ENCODE peak calls at places on chromosome 11, in four cellular contexts. U, A, C and W are unnamed samples.

GRCh38 chr11:45662665-45663485 is 2.5 kb downstream of the CHST1 start:
- DNase-seq in C (no peak), U (peak), A (no peak), W (no peak)

GRCh38 chr11:103683581-103683980 is 352.9 kb upstream of the DDI1 start:
- DNase-seq in U (peak), C (no peak), A (no peak), W (no peak)

GRCh38 chr11:111021131-111021530 is 224.4 kb upstream of the POU2AF2 start:
- DNase-seq in U (no peak), A (no peak), C (no peak), W (no peak)

GRCh38 chr11:46307785-46308341 is 30.4 kb downstream of the CREB3L1 start:
- DNase-seq in A (no peak), U (no peak), C (no peak), W (no peak)

GRCh38 chr11:12884751-12885318 is 124.3 kb upstream of the RASSF10 start:
- DNase-seq in A (no peak), C (no peak), U (no peak), W (no peak)

GRCh38 chr11:43984519-43985385 is 42.3 kb downstream of the C11orf96 start:
- DNase-seq in A (no peak), U (no peak), C (peak), W (no peak)

GRCh38 chr11:66933508-66933907 is 24.7 kb downstream of the PC start:
- DNase-seq in C (no peak), A (no peak), U (no peak), W (no peak)

GRCh38 chr11:105524286-105524685 is 85.6 kb upstream of the GRIA4 start:
- DNase-seq in U (peak), A (no peak), C (no peak), W (no peak)

GRCh38 chr11:2745511-2745910 is 45.7 kb upstream of the KCNQ1OT1 start:
- DNase-seq in C (no peak), A (no peak), U (no peak), W (no peak)

GRCh38 chr11:67270256-67271211 is 4.3 kb downstream of the GRK2 start:
- DNase-seq in U (no peak), A (peak), C (no peak), W (no peak)

GRCh38 chr11:36594316-36594989 is at the start of gene IFTAP:
- DNase-seq in A (peak), U (peak), C (peak), W (peak)

GRCh38 chr11:63834532-63835155 is 4.3 kb upstream of the MARK2 start:
- DNase-seq in U (no peak), A (no peak), C (no peak), W (no peak)

GRCh38 chr11:27234043-27234668 is 128.9 kb downstream of the CCDC34 start:
- DNase-seq in U (peak), A (peak), C (no peak), W (peak)

GRCh38 chr11:10400856-10401255 is 54.2 kb upstream of the AMPD3 start:
- DNase-seq in C (no peak), U (peak), A (no peak), W (no peak)

GRCh38 chr11:75946531-75947530 is 131.8 kb downstream of the UVRAG start:
- DNase-seq in U (peak), A (no peak), C (no peak), W (no peak)

GRCh38 chr11:14644396-14645246 is 1.0 kb downstream of the PDE3B start:
- DNase-seq in C (peak), U (no peak), A (peak), W (peak)

GRCh38 chr11:68832476-68833176 is 9.1 kb downstream of the CPT1A start:
- DNase-seq in A (peak), U (no peak), C (no peak), W (no peak)

GRCh38 chr11:41943671-41944070 is 484.2 kb upstream of the LRRC4C start:
- DNase-seq in U (no peak), C (no peak), A (no peak), W (no peak)

GRCh38 chr11:45155058-45155551 is 8.7 kb downstream of the PRDM11 start:
- DNase-seq in U (no peak), A (no peak), C (peak), W (no peak)

GRCh38 chr11:35247428-35247827 is 108.5 kb downstream of the CD44 start:
- DNase-seq in A (peak), C (no peak), U (no peak), W (no peak)

GRCh38 chr11:45259607-45260006 is 26.5 kb downstream of the SYT13 start:
- DNase-seq in U (peak), A (peak), C (no peak), W (no peak)

GRCh38 chr11:70505761-70506657 is 107.7 kb downstream of the CTTN start:
- DNase-seq in U (no peak), C (no peak), A (no peak), W (no peak)

GRCh38 chr11:76107946-76108345 is 98.4 kb downstream of the WNT11 start:
- DNase-seq in A (no peak), C (no peak), U (no peak), W (no peak)

GRCh38 chr11:71267807-71268421 is 15.5 kb upstream of the SHANK2 start:
- DNase-seq in U (no peak), C (peak), A (no peak), W (no peak)

GRCh38 chr11:105230586-105230985 is 91.0 kb upstream of the CARD18 start:
- DNase-seq in A (no peak), U (no peak), C (no peak), W (no peak)

GRCh38 chr11:43359432-43359818 is 705 bp downstream of the TTC17 start:
- DNase-seq in C (no peak), A (peak), U (peak), W (peak)

GRCh38 chr11:21707116-21707769 is 485.6 kb upstream of the ANO5 start:
- DNase-seq in A (no peak), C (no peak), U (no peak), W (no peak)

GRCh38 chr11:66418168-66418985 is 2.5 kb upstream of the NPAS4 start:
- DNase-seq in A (peak), U (peak), C (peak), W (peak)

GRCh38 chr11:94933225-94934130 is 39.9 kb downstream of the CWC15 start:
- DNase-seq in C (no peak), U (peak), A (no peak), W (no peak)

GRCh38 chr11:1546536-1547466 is 25.3 kb downstream of the DUSP8 start:
- DNase-seq in A (peak), U (peak), C (no peak), W (peak)

GRCh38 chr11:57982763-57983162 is 40.9 kb upstream of the OR9Q1 start:
- DNase-seq in U (no peak), A (no peak), C (no peak), W (no peak)

GRCh38 chr11:73275381-73275750 is 3.2 kb downstream of the P2RY6 start:
- DNase-seq in U (no peak), A (no peak), C (peak), W (no peak)

DNA sequence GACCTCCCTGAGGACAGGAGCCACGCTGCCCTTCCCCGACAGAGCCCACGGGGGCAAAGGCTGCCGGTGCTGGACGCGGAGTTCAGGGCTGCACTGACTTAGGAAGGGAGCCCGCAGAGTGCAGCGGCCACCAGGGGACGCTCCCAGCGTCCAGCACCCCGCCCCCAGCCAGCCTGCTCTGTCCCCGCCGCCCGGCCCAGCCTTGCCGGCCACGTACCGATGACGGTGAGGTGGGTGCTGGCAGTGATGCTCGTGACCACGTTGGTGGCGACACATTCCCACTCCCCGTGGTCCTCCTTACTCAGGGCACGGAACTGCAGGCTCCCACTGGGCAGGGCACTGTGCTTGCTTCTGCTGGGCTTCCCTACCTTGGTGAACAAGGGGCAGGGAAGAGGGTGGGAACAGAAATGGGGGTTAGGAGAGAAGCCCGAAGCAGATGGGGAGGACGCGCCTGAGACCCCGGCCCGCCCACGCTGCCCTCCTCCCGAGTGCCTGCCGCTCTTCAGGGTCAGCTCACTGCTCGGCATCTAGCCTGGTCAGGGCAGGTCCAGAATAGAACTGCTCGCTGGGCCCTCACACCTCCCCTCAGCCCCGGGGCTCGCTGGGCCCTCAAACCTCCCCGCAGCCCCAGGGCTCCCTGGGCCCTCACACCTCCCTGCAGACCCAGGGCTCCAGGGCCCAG is 25.9 kb downstream of the IGSF9B start:
- DNase-seq in U (peak), C (no peak), A (no peak), W (no peak)
- TF ChIP-seq CTCF in U (peak), C (no peak), A (peak), W (no peak)

GRCh38 chr11:47646019-47646418 is 3.7 kb upstream of the MTCH2 start:
- DNase-seq in U (no peak), A (no peak), C (no peak), W (no peak)

GRCh38 chr11:47641585-47642098 is 717 bp downstream of the MTCH2 start:
- DNase-seq in C (peak), U (peak), A (no peak), W (no peak)

GRCh38 chr11:47645500-47645899 is 3.1 kb upstream of the MTCH2 start:
- DNase-seq in A (no peak), U (no peak), C (peak), W (no peak)

DNA sequence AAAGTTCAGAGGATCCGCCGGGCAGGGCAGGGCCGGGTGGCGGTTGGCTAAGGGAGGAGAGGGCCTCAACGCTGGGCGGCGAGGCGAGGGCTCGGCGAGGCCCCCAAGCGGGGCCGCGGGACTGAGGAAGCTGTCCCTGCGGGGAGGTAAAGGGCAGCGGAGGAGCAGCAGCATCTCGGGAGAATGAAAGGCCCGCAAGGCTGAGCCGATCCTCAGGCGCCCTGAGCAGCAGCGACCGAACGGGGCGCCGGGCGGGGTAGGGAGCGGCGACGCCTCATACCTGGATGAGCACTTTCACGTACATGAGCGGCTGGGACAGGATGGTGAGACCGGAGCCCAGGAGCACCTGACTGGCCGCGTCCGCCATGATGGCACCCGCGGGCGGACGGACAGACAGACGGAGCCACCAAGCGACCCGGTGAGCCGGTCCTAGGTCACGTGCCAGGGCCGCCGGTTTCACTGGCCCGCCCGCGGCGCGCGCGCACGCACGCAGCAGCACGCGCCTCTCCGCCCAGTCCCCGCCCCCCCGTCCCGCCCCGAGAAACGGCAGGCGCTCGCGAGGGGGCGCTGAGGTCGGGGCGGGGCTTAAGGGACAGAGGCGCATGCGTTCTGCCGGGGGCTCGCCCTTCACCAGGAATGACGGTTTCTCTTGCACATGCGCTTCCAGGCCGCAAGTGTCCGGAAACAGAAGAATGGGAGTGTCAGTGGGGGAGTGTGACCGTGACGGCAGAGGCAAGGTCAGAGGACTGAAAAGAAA is at the start of gene MTCH2:
- DNase-seq in C (peak), U (peak), A (peak), W (peak)
- TF ChIP-seq CTCF in C (no peak), U (peak), A (peak), W (peak)

GRCh38 chr11:28581286-28582242 is 473.4 kb downstream of the METTL15 start:
- DNase-seq in U (peak), A (no peak), C (no peak), W (no peak)
- TF ChIP-seq CTCF in U (no peak), A (no peak), C (no peak), W (no peak)

GRCh38 chr11:119282495-119282894 is 34.4 kb downstream of the MCAM start:
- DNase-seq in A (no peak), U (no peak), C (no peak), W (no peak)

GRCh38 chr11:119285431-119285830 is 31.5 kb downstream of the MCAM start:
- DNase-seq in A (no peak), U (no peak), C (no peak), W (no peak)

GRCh38 chr11:119288219-119288618 is 28.7 kb downstream of the MCAM start:
- DNase-seq in U (no peak), A (no peak), C (no peak), W (no peak)

GRCh38 chr11:119284344-119285157 is 32.4 kb downstream of the MCAM start:
- DNase-seq in U (peak), C (no peak), A (no peak), W (peak)
- TF ChIP-seq CTCF in U (peak), C (no peak), A (peak), W (peak)

DNA sequence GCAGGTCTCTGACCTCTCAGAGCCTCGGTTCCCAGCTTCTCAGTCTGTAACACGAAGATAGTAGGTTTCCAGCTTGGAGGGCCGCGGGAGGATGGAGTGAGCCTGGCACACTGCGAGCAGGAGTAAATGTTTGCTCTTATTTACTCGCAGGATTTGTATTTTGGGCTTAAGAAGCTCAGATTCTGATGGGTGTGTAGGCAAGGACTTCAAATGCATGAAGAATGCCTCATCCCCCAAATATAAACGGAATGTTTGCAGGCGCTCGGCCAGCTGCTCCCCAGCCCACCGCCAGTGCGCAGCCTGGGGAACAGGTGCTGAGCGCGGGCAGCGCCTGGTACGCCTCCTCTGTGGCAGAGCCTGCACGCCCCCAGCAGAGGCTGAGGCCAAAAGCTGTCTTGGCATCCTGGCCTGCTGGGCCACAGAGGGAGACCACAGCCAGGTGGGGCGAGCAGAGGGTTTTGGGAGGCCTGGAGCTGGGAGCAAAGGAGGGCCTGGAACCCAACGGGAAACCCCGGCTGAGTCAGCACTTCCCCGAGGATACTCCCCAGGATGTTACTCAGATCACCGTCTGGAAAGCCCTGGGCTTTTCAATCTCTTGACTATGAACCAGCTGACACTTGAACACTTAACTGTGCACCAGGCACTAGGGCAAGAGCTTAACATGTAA is 9.4 kb downstream of the EHD1 start:
- DNase-seq in C (no peak), A (no peak), U (peak), W (no peak)
- TF ChIP-seq CTCF in C (no peak), A (no peak), U (no peak), W (no peak)

GRCh38 chr11:8987446-8987845 is 16.4 kb downstream of the NRIP3 start:
- DNase-seq in A (no peak), U (no peak), C (no peak), W (no peak)

GRCh38 chr11:8985462-8985861 is 18.3 kb downstream of the NRIP3 start:
- DNase-seq in U (no peak), C (no peak), A (no peak), W (no peak)

GRCh38 chr11:8989411-8989810 is 14.4 kb downstream of the NRIP3 start:
- DNase-seq in U (peak), A (no peak), C (no peak), W (no peak)

GRCh38 chr11:8983552-8983951 is 19.3 kb upstream of the TMEM9B start:
- DNase-seq in C (no peak), U (no peak), A (no peak), W (no peak)

DNA sequence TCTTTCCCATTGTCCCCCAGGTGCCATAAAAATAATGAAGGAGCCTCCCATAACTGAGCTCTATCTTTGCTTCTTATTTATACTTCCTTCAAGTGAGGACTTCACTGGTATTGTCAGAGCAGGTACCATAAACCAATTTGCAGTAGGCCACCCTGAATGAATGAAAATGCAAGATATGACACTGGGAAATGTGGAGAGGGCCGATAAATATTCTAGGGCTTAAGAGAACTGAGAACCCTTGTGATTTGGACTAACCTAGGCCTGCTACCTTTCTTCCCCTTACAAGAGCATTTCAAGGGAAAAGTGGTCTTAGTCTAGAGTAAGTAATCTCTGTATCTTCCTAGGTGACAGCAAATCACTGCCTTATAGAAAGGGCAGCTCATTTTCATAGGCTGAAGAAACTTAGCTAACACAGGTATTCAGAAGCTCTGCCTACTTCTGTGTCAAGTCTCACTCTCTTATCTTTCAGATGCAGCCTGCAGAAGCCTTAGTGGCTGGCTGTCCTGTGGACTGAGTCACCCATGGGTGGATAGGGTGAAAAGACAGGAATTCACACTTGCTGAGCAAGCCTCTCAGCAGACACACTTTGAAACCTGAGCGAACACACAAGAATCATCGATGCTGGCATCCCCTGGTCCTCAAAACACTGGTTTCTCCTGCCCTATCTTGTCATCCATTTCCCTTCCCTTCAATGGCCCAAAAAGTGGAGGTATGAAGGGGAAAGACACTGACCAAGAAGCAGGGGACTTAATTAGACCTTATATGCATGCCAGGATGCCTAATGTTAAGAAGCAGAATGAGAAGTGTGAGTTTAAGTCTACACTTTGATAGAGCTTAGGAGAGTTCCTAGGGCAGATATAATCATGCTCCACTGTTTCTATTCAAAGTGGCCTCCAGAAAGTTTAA is 15.2 kb downstream of the NRIP3 start:
- DNase-seq in U (peak), C (no peak), A (no peak), W (no peak)
- TF ChIP-seq CTCF in U (no peak), C (no peak), A (no peak), W (no peak)

DNA sequence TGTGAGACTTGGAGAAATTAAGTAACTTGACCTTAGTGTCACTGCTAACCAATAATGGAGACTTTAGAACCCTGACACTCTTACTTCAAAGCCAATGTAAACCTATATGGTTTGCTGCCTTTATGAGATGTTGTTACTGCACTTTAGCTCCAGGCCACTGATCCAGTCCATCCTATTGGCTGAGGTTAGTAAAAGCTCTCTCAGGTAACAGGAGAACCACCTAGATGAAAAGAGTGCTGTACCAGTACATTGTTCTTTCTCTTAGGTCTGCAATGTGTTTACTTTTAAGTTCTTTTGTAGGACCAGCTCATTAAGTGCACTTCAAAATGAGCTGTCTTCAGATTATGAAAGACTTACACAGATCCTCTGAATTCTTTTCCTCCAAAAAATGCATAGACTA is 994.0 kb upstream of the FAT3 start:
- DNase-seq in U (no peak), A (no peak), C (no peak), W (no peak)
- TF ChIP-seq CTCF in U (no peak), A (no peak), C (no peak), W (no peak)